ENCODE peak calls at places on chromosomes 16 and 17, in five cellular contexts. One of them, this sample, is unnamed. For H3K4me1, the result is how much of the 10 kb centered on the place peaks cover.

GRCh38 chr16:2043296-2043979 is 4.2 kb downstream of the NTHL1 start:
- DNase-seq in K562: no peak
- DNase-seq in SK-N-SH: no peak
- DNase-seq in IMR-90: no peak
- DNase-seq in HepG2: no peak
- DNase-seq in this sample: no peak

GRCh38 chr17:34511931-34512330 is 67.5 kb upstream of the TMEM132E start:
- DNase-seq in SK-N-SH: no peak
- DNase-seq in HepG2: no peak
- DNase-seq in IMR-90: no peak
- DNase-seq in K562: no peak
- DNase-seq in this sample: no peak

GRCh38 chr16:2819939-2820835 is 3.1 kb downstream of the PRSS21 start:
- DNase-seq in IMR-90: no peak
- DNase-seq in HepG2: no peak
- DNase-seq in K562: no peak
- DNase-seq in SK-N-SH: no peak
- DNase-seq in this sample: no peak

GRCh38 chr17:80738406-80738805 is 193.8 kb downstream of the RPTOR start:
- DNase-seq in IMR-90: no peak
- DNase-seq in SK-N-SH: no peak
- DNase-seq in HepG2: no peak
- DNase-seq in K562: no peak
- DNase-seq in this sample: peak

GRCh38 chr16:35744716-35745115 is 2285.3 kb downstream of the TP53TG3F start:
- DNase-seq in SK-N-SH: no peak
- DNase-seq in K562: no peak
- DNase-seq in HepG2: no peak
- DNase-seq in IMR-90: no peak
- DNase-seq in this sample: no peak

GRCh38 chr17:5877948-5878347 is 192.2 kb upstream of the WSCD1 start:
- DNase-seq in K562: no peak
- DNase-seq in HepG2: no peak
- DNase-seq in IMR-90: no peak
- DNase-seq in SK-N-SH: no peak
- DNase-seq in this sample: no peak

GRCh38 chr17:4187076-4187475 is 44.1 kb downstream of the CYB5D2 start:
- DNase-seq in HepG2: no peak
- DNase-seq in SK-N-SH: no peak
- DNase-seq in K562: no peak
- DNase-seq in IMR-90: no peak
- DNase-seq in this sample: no peak

GRCh38 chr16:62036101-62036806 is at the start of gene CDH8:
- DNase-seq in HepG2: no peak
- DNase-seq in IMR-90: no peak
- DNase-seq in SK-N-SH: peak
- DNase-seq in K562: no peak
- DNase-seq in this sample: no peak

GRCh38 chr17:73757324-73757942 is 113.2 kb upstream of the SDK2 start:
- DNase-seq in SK-N-SH: no peak
- DNase-seq in HepG2: no peak
- DNase-seq in K562: peak
- DNase-seq in IMR-90: no peak
- DNase-seq in this sample: no peak

GRCh38 chr17:78605429-78605828 is 28.2 kb upstream of the DNAH17 start:
- DNase-seq in HepG2: no peak
- DNase-seq in IMR-90: no peak
- DNase-seq in SK-N-SH: no peak
- DNase-seq in K562: no peak
- DNase-seq in this sample: no peak

GRCh38 chr17:74218436-74218835 is 5.1 kb downstream of the TTYH2 start:
- DNase-seq in HepG2: no peak
- DNase-seq in IMR-90: no peak
- DNase-seq in K562: no peak
- DNase-seq in SK-N-SH: peak
- DNase-seq in this sample: no peak

GRCh38 chr16:73016488-73016830 is 31.5 kb downstream of the ZFHX3 start:
- DNase-seq in HepG2: no peak
- DNase-seq in IMR-90: no peak
- DNase-seq in SK-N-SH: no peak
- DNase-seq in K562: no peak
- DNase-seq in this sample: no peak

GRCh38 chr16:82016268-82016667 is 5.0 kb upstream of the SDR42E1 start:
- DNase-seq in K562: peak
- DNase-seq in SK-N-SH: peak
- DNase-seq in IMR-90: peak
- DNase-seq in HepG2: no peak
- DNase-seq in this sample: no peak

GRCh38 chr17:34988644-34989043 is 8.3 kb downstream of the LIG3 start:
- DNase-seq in HepG2: no peak
- DNase-seq in K562: peak
- DNase-seq in SK-N-SH: no peak
- DNase-seq in IMR-90: no peak
- DNase-seq in this sample: no peak

GRCh38 chr16:12416136-12416787 is 387.4 kb downstream of the CPPED1 start:
- DNase-seq in K562: peak
- DNase-seq in HepG2: no peak
- DNase-seq in SK-N-SH: no peak
- DNase-seq in IMR-90: no peak
- DNase-seq in this sample: no peak

GRCh38 chr16:19884611-19885455 is at the start of gene GPRC5B:
- DNase-seq in HepG2: no peak
- DNase-seq in IMR-90: peak
- DNase-seq in K562: peak
- DNase-seq in SK-N-SH: peak
- DNase-seq in this sample: no peak

GRCh38 chr16:28082624-28083023 is 19.1 kb upstream of the GSG1L start:
- DNase-seq in IMR-90: no peak
- DNase-seq in SK-N-SH: no peak
- DNase-seq in HepG2: no peak
- DNase-seq in K562: peak
- DNase-seq in this sample: no peak

GRCh38 chr17:38747385-38748328 is 479 bp downstream of the PCGF2 start:
- DNase-seq in SK-N-SH: peak
- DNase-seq in IMR-90: no peak
- DNase-seq in HepG2: no peak
- DNase-seq in K562: peak
- DNase-seq in this sample: no peak
- H3K4me1 ChIP-seq in SK-N-SH: under half
- H3K4me1 ChIP-seq in IMR-90: under half
- H3K4me1 ChIP-seq in HepG2: half or more
- H3K4me1 ChIP-seq in K562: half or more
- H3K4me1 ChIP-seq in this sample: under half

DNA sequence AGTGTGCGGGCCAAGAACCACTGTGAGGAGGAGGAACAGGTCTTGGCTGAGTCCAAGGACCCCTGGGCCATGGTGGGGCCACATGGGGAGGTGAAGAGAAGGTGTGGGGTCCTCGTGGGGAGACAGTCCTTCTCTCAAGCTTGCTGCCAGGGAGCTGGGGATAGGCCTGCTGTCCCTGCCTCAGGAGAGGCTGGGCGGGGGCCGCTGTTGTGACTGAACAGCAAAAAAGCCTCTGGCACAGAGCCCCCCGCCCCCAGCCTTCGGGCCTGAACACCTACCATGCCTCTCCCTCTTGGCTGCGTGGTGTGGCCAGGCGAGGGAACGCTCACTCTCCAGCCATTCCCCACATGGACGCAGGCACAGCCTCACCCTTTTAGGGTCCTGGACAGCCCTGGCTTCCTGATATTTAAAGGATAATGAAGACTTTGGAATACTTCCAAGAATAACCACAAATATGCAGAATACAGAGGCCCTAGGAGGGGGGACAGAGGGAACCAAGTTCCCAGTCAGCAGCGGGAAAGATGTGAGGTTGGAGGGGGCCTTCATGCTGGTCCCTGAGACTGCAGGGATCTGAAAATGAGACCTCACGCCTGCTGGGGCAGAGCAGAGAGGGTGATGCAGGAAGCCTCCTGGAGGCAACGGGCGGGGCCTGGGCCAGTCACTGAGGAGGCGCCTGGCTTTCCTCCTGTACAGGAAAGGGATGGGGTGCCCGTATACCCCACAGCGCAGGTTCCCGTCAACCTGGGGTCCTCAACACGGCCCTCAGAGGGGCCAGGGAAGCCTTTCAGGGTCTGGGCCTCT is 100.0 kb upstream of the CREBBP start:
- DNase-seq in IMR-90: peak
- DNase-seq in SK-N-SH: peak
- DNase-seq in HepG2: no peak
- DNase-seq in K562: no peak
- DNase-seq in this sample: no peak
- TF ChIP-seq MXI1 in IMR-90: peak
- TF ChIP-seq MXI1 in SK-N-SH: no peak
- TF ChIP-seq MXI1 in HepG2: no peak
- TF ChIP-seq MXI1 in K562: no peak
- TF ChIP-seq MXI1 in this sample: no peak

GRCh38 chr17:55451203-55451641 is 29.6 kb upstream of the MMD start:
- DNase-seq in HepG2: no peak
- DNase-seq in K562: peak
- DNase-seq in SK-N-SH: no peak
- DNase-seq in IMR-90: peak
- DNase-seq in this sample: no peak

GRCh38 chr17:55451758-55452468 is 30.3 kb upstream of the MMD start:
- DNase-seq in SK-N-SH: peak
- DNase-seq in HepG2: no peak
- DNase-seq in K562: no peak
- DNase-seq in IMR-90: peak
- DNase-seq in this sample: no peak

GRCh38 chr17:55454906-55455474 is 33.4 kb upstream of the MMD start:
- DNase-seq in SK-N-SH: no peak
- DNase-seq in K562: no peak
- DNase-seq in IMR-90: peak
- DNase-seq in HepG2: peak
- DNase-seq in this sample: no peak

GRCh38 chr17:55456307-55457240 is 34.9 kb upstream of the MMD start:
- DNase-seq in K562: no peak
- DNase-seq in SK-N-SH: no peak
- DNase-seq in HepG2: no peak
- DNase-seq in IMR-90: no peak
- DNase-seq in this sample: no peak

DNA sequence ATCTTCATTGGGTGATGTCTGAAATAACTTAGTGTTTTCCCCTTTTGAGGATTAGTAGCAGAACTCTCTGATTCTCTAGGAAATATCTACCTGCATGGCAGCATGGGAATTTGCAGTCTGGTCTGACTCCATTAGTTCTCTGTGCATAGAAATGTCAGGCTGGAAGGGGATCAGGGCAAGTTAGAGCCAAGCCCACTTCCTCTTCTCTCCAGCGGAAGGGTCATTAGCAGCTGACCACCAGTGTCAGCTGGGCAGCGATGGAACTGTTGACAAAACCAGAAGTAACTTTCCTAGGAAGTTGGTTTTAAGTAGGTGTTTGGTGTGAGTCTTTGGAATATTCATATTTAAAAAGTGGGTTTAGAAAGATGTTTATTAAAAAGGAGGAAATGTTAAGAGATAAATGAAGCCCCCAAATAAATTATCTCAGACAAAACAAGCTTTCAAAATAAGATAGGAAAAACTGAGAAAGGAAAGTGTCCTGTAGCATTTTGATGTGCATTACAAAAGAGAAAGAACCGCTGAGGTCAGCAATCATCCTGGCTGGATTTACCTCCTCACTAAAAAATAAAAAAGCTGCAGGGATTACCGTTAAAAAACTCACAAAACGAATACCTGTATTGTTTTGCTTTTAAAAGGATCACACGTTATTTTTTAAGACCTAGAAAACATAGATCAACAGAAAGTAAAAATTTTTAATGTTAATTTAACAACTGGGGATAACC is 32.4 kb upstream of the MMD start:
- DNase-seq in HepG2: no peak
- DNase-seq in SK-N-SH: no peak
- DNase-seq in K562: no peak
- DNase-seq in IMR-90: no peak
- DNase-seq in this sample: no peak
- H3K4me1 ChIP-seq in HepG2: half or more
- H3K4me1 ChIP-seq in SK-N-SH: under half
- H3K4me1 ChIP-seq in K562: under half
- H3K4me1 ChIP-seq in IMR-90: under half
- H3K4me1 ChIP-seq in this sample: under half

DNA sequence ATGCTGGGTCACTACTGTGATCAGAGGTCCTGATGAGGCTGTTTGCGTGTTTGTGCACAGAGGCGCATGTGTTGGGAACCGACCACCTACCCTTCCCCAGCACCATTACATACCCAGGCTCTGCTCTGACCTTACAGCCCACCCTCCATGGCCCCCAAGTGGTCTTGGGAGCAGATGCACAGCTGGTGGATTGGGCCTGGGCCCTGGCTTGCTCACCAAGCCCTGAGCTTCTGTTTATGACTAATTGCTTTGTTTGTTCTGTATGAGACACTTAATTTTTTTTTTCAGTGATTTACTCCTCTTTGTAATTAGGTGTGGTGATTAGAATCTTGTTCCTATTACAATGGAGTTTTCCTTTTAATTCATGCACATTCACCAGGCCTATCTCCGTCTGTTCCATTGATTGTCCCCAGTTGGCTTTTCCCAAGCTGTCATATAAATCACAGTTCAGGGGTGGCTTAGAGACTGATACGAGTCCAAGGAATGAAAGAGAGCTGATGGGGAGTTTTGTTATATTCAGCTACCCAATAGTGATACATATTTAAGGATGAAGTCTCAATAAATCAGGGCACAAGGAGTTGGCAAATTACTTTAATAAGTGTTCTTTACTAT is 242.3 kb downstream of the CCDC182 start:
- DNase-seq in HepG2: no peak
- DNase-seq in SK-N-SH: peak
- DNase-seq in IMR-90: no peak
- DNase-seq in K562: no peak
- DNase-seq in this sample: no peak
- TF ChIP-seq MXI1 in HepG2: no peak
- TF ChIP-seq MXI1 in SK-N-SH: peak
- TF ChIP-seq MXI1 in IMR-90: no peak
- TF ChIP-seq MXI1 in K562: no peak
- TF ChIP-seq MXI1 in this sample: no peak

GRCh38 chr16:89951509-89951908 is 3.0 kb downstream of the DEF8 start:
- DNase-seq in HepG2: no peak
- DNase-seq in SK-N-SH: no peak
- DNase-seq in IMR-90: no peak
- DNase-seq in K562: no peak
- DNase-seq in this sample: no peak
- H3K4me1 ChIP-seq in HepG2: under half
- H3K4me1 ChIP-seq in SK-N-SH: under half
- H3K4me1 ChIP-seq in IMR-90: under half
- H3K4me1 ChIP-seq in K562: under half
- H3K4me1 ChIP-seq in this sample: half or more